ENCODE peak calls at places on chromosome 10, in four cellular contexts. One of them, this sample, is unnamed.
A peak's percentile ranks its signal among the peaks of the same experiment; 100 is the strongest.

GRCh38 chr10:108388716-108389115 is 1224.2 kb upstream of the SORCS1 start:
- DNase-seq in transverse colon: no peak
- DNase-seq in PC-3: no peak
- DNase-seq in NCI-H69: peak; percentile 46
- DNase-seq in this sample: no peak

GRCh38 chr10:132809237-132810140 is 23.5 kb upstream of the NKX6-2 start:
- DNase-seq in transverse colon: no peak
- DNase-seq in NCI-H69: no peak
- DNase-seq in PC-3: no peak
- DNase-seq in this sample: no peak

GRCh38 chr10:58404001-58404400 is 18.8 kb downstream of the TFAM start:
- DNase-seq in NCI-H69: no peak
- DNase-seq in transverse colon: no peak
- DNase-seq in PC-3: no peak
- DNase-seq in this sample: no peak

GRCh38 chr10:79176052-79176501 is 107.3 kb downstream of the ZMIZ1 start:
- DNase-seq in transverse colon: no peak
- DNase-seq in NCI-H69: no peak
- DNase-seq in PC-3: no peak
- DNase-seq in this sample: no peak

GRCh38 chr10:67815571-67816059 is 22.4 kb downstream of the DNAJC12 start:
- DNase-seq in transverse colon: no peak
- DNase-seq in PC-3: peak; percentile 99
- DNase-seq in NCI-H69: peak; percentile 29
- DNase-seq in this sample: no peak

GRCh38 chr10:48604408-48605263 is at the start of gene ARHGAP22:
- DNase-seq in transverse colon: peak; percentile 29
- DNase-seq in NCI-H69: peak; percentile 66
- DNase-seq in PC-3: peak; percentile 63
- DNase-seq in this sample: peak; percentile 43

GRCh38 chr10:102435529-102436233 is 3.3 kb upstream of the CUEDC2 start:
- DNase-seq in PC-3: no peak
- DNase-seq in transverse colon: no peak
- DNase-seq in NCI-H69: no peak
- DNase-seq in this sample: no peak

GRCh38 chr10:124388823-124389612 is 29.7 kb downstream of the OAT start:
- DNase-seq in NCI-H69: peak; percentile 86
- DNase-seq in transverse colon: peak; percentile 94
- DNase-seq in PC-3: peak; percentile 86
- DNase-seq in this sample: peak; percentile 91

GRCh38 chr10:123584419-123584775 is 81.8 kb upstream of the GPR26 start:
- DNase-seq in transverse colon: no peak
- DNase-seq in PC-3: no peak
- DNase-seq in NCI-H69: no peak
- DNase-seq in this sample: no peak

GRCh38 chr10:119111968-119112515 is 8.1 kb downstream of the DENND10 start:
- DNase-seq in PC-3: no peak
- DNase-seq in NCI-H69: no peak
- DNase-seq in transverse colon: no peak
- DNase-seq in this sample: no peak

GRCh38 chr10:26485150-26485941 is 47.2 kb downstream of the APBB1IP start:
- DNase-seq in transverse colon: no peak
- DNase-seq in NCI-H69: no peak
- DNase-seq in PC-3: no peak
- DNase-seq in this sample: no peak

GRCh38 chr10:54962134-54962900 is 161.3 kb upstream of the PCDH15 start:
- DNase-seq in NCI-H69: no peak
- DNase-seq in transverse colon: no peak
- DNase-seq in PC-3: no peak
- DNase-seq in this sample: no peak

GRCh38 chr10:122199070-122199469 is 72.0 kb upstream of the BTBD16 start:
- DNase-seq in PC-3: no peak
- DNase-seq in transverse colon: no peak
- DNase-seq in NCI-H69: no peak
- DNase-seq in this sample: no peak

GRCh38 chr10:73800560-73801252 is 10.7 kb downstream of the NDST2 start:
- DNase-seq in PC-3: no peak
- DNase-seq in NCI-H69: no peak
- DNase-seq in transverse colon: no peak
- DNase-seq in this sample: no peak

GRCh38 chr10:86958831-86959736 is 685 bp downstream of the SNCG start:
- DNase-seq in NCI-H69: peak; percentile 21
- DNase-seq in PC-3: peak; percentile 51
- DNase-seq in transverse colon: no peak
- DNase-seq in this sample: no peak

GRCh38 chr10:129825772-129826171 is 138.3 kb downstream of the EBF3 start:
- DNase-seq in transverse colon: no peak
- DNase-seq in NCI-H69: no peak
- DNase-seq in PC-3: no peak
- DNase-seq in this sample: no peak

GRCh38 chr10:89369142-89370105 is 8.4 kb upstream of the IFIT1B start:
- DNase-seq in NCI-H69: no peak
- DNase-seq in transverse colon: no peak
- DNase-seq in PC-3: peak; percentile 59
- DNase-seq in this sample: no peak

GRCh38 chr10:18610517-18610916 is 40.9 kb downstream of the NSUN6 start:
- DNase-seq in transverse colon: peak; percentile 35
- DNase-seq in PC-3: peak; percentile 87
- DNase-seq in NCI-H69: peak; percentile 66
- DNase-seq in this sample: no peak

GRCh38 chr10:1594372-1595241 is 142.7 kb downstream of the ADARB2 start:
- DNase-seq in transverse colon: no peak
- DNase-seq in PC-3: no peak
- DNase-seq in NCI-H69: no peak
- DNase-seq in this sample: no peak

GRCh38 chr10:62594093-62594520 is 210.4 kb upstream of the ADO start:
- DNase-seq in NCI-H69: peak; percentile 49
- DNase-seq in transverse colon: peak; percentile 56
- DNase-seq in PC-3: peak; percentile 98
- DNase-seq in this sample: peak; percentile 44

GRCh38 chr10:103506061-103506460 is 12.6 kb downstream of the NEURL1 start:
- DNase-seq in transverse colon: no peak
- DNase-seq in PC-3: no peak
- DNase-seq in NCI-H69: no peak
- DNase-seq in this sample: no peak

GRCh38 chr10:10642741-10643280 is 374.9 kb upstream of the CELF2 start:
- DNase-seq in NCI-H69: no peak
- DNase-seq in PC-3: no peak
- DNase-seq in transverse colon: no peak
- DNase-seq in this sample: peak; percentile 17

GRCh38 chr10:100976906-100977305 is 7.6 kb downstream of the SEMA4G start:
- DNase-seq in transverse colon: no peak
- DNase-seq in PC-3: peak; percentile 34
- DNase-seq in NCI-H69: no peak
- DNase-seq in this sample: no peak

GRCh38 chr10:125521721-125522680 is 161.0 kb downstream of the TEX36 start:
- DNase-seq in transverse colon: no peak
- DNase-seq in NCI-H69: peak; percentile 5
- DNase-seq in PC-3: peak; percentile 22
- DNase-seq in this sample: no peak

GRCh38 chr10:122126763-122127659 is 138.0 kb downstream of the TACC2 start:
- DNase-seq in transverse colon: no peak
- DNase-seq in NCI-H69: peak; percentile 1
- DNase-seq in PC-3: peak; percentile 88
- DNase-seq in this sample: no peak

GRCh38 chr10:124210263-124210662 is 116.9 kb upstream of the CHST15 start:
- DNase-seq in PC-3: no peak
- DNase-seq in NCI-H69: peak; percentile 81
- DNase-seq in transverse colon: no peak
- DNase-seq in this sample: no peak

GRCh38 chr10:129908406-129908805 is 55.7 kb downstream of the EBF3 start:
- DNase-seq in transverse colon: no peak
- DNase-seq in NCI-H69: no peak
- DNase-seq in PC-3: no peak
- DNase-seq in this sample: no peak